ENCODE peak calls at places on chromosome 10, in six cellular contexts. I is K562, N is HepG2, A is upper lobe of left lung, V is GM12878, P is HCT116. C is an unnamed sample.

GRCh38 chr10:15901889-15902288 is 41.6 kb upstream of the MINDY3 start:
- ATAC-seq in I (no peak), P (no peak), N (no peak), A (no peak), V (no peak), C (no peak)

GRCh38 chr10:53161231-53161630 is 388.6 kb upstream of the MBL2 start:
- ATAC-seq in V (no peak), N (no peak), I (no peak), A (no peak), P (no peak), C (no peak)

GRCh38 chr10:26665080-26666048 is 32.1 kb upstream of the PDSS1 start:
- ATAC-seq in A (no peak), P (no peak), V (no peak), I (peak), N (no peak), C (no peak)

GRCh38 chr10:60206735-60207134 is 182.9 kb downstream of the ANK3 start:
- ATAC-seq in P (no peak), N (no peak), V (no peak), I (no peak), A (no peak), C (no peak)

GRCh38 chr10:69439350-69439739 is 11.9 kb upstream of the TSPAN15 start:
- ATAC-seq in N (no peak), I (no peak), P (peak), A (peak), V (no peak), C (peak)

GRCh38 chr10:4835494-4835918 is 9.5 kb downstream of the AKR1E2 start:
- ATAC-seq in P (no peak), I (no peak), N (no peak), A (no peak), V (no peak), C (no peak)

GRCh38 chr10:21402606-21403083 is 122.8 kb downstream of the SKIDA1 start:
- ATAC-seq in N (no peak), P (no peak), V (no peak), I (no peak), A (no peak), C (no peak)

GRCh38 chr10:93947055-93947454 is 46.7 kb upstream of the PLCE1 start:
- ATAC-seq in A (peak), N (no peak), P (no peak), I (no peak), V (no peak), C (no peak)

GRCh38 chr10:117162093-117163021 is 24.3 kb upstream of the VAX1 start:
- ATAC-seq in N (peak), A (no peak), I (no peak), P (no peak), V (no peak), C (no peak)

DNA sequence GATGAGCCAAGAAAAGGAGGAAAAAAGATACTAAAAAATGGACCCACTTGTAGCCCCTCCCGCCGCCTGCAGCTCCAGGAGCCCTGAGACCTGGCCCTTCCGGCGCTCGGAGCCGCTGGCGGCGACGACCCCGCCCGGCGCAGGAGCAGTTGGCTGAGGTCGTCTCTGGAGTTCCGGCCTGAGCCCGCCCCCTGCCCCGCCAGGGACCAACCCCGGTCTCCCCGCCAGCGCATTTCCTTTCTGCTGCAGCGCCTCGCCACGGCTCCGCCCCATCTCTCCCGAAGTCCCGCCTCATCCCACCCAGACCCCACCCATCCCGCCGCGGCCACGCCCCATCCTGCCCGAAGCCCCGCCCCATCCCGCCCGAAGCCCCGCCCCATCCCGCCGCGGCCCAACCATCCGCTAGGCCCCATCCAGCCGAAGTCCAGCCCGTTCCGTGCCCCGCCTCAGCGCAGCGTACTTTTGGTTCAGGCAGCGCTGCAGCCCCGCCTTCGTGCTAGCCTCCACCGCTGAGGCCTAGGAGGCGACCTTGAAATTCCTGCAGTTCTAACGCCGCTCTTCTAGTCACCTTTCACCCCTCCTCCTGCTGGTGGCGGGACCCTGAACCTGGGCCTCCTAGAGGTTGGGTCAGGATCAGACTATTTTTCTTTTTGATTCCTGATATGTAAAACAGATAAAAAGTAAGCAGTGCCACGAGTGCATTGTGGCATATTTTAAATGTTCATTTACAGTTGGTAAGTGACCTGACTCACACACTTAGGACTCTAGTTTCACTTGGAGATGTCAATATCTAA is at the start of gene STN1:
- ATAC-seq in N (peak), V (peak), I (peak), P (peak), A (peak), C (peak)
- TF ChIP-seq POLR2A in N (peak), V (peak), I (peak), P (peak), A (peak), C (peak)

GRCh38 chr10:72292223-72292691 is 18.5 kb downstream of the DDIT4 start:
- ATAC-seq in P (peak), A (no peak), I (no peak), V (peak), N (no peak), C (no peak)
- TF ChIP-seq CTCF in P (no peak), A (no peak), I (no peak), V (no peak), N (no peak), C (no peak)

DNA sequence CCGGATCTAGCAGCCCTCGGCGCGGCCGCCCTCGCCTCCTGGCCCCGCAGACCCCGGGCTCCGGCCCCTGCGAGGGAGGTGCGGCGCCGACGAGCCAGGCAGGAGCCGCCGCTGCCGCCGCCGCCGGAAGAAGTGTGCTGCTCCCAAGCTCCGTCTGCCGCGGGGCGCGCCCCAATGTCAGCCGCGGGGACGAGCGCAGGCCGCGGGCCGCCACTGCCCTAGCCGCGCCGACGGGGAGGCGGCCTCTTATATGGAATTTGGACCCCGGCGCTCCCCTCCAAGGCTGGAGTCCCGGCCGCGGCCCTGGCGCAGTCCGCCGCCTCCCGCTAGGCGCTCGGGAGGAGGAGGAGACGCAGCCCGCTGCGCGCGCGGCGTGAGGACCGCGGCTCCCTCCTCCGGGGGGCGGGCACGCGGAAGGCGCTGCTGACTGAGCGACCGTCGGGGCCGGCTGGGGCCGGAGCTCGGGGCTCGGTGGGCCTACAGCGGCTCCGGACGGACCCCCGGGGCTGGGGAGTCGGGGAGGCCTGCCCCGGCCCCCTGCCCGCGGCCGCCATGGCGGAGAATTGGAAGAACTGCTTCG is at the start of gene TRIM8:
- ATAC-seq in N (peak), V (peak), I (peak), P (peak), A (no peak), C (no peak)
- TF ChIP-seq POLR2AphosphoS5 in N (peak), V (no peak), I (no peak), P (no peak), A (peak), C (no peak)

GRCh38 chr10:124744688-124745055 is 494 bp upstream of the FAM53B start:
- ATAC-seq in A (peak), V (no peak), P (peak), N (peak), I (no peak), C (peak)
- TF ChIP-seq POLR2A in A (no peak), V (no peak), P (no peak), N (peak), I (no peak), C (no peak)

GRCh38 chr10:109866168-109866994 is 56.9 kb downstream of the XPNPEP1 start:
- ATAC-seq in P (peak), A (peak), I (peak), N (peak), V (peak), C (peak)
- TF ChIP-seq CTCF in P (peak), A (no peak), I (peak), N (peak), V (peak), C (no peak)

GRCh38 chr10:66294538-66294937 is 631.3 kb upstream of the LRRTM3 start:
- ATAC-seq in A (no peak), I (no peak), V (no peak), N (no peak), P (no peak), C (no peak)

GRCh38 chr10:66295602-66296001 is 630.2 kb upstream of the LRRTM3 start:
- ATAC-seq in I (no peak), A (no peak), N (no peak), P (no peak), V (no peak), C (no peak)

GRCh38 chr10:66291133-66291532 is 634.7 kb upstream of the LRRTM3 start:
- ATAC-seq in I (no peak), N (no peak), A (no peak), P (no peak), V (no peak), C (no peak)

GRCh38 chr10:66292456-66292855 is 633.4 kb upstream of the LRRTM3 start:
- ATAC-seq in I (no peak), N (no peak), A (no peak), P (no peak), V (no peak), C (no peak)

GRCh38 chr10:66292922-66293321 is 632.9 kb upstream of the LRRTM3 start:
- ATAC-seq in N (no peak), I (no peak), A (no peak), V (no peak), P (no peak), C (no peak)
- TF ChIP-seq POLR2AphosphoS5 in N (no peak), I (no peak), A (no peak), V (no peak), P (no peak), C (no peak)

C was measured in gastroesophageal sphincter.